ENCODE peak calls at places on chromosomes 6 and 20, in four cellular contexts. X, U, N and K are unnamed samples.

GRCh38 chr6:144736763-144737162 is 451.6 kb downstream of the UTRN start:
- DNase-seq in X (no peak), U (no peak), N (no peak), K (no peak)

GRCh38 chr6:110953633-110954303 is 4.7 kb upstream of the GTF3C6 start:
- DNase-seq in U (no peak), X (no peak), N (no peak), K (no peak)

GRCh38 chr6:46042355-46042999 is 26.8 kb upstream of the CLIC5 start:
- DNase-seq in X (peak), U (no peak), N (peak), K (peak)

GRCh38 chr6:154745243-154745642 is 12.0 kb downstream of the SCAF8 start:
- DNase-seq in X (no peak), U (no peak), N (no peak), K (no peak)

GRCh38 chr20:31710423-31711250 is 12.0 kb downstream of the BCL2L1 start:
- DNase-seq in U (no peak), N (no peak), X (no peak), K (no peak)

GRCh38 chr6:139402935-139403386 is 28.5 kb upstream of the CITED2 start:
- DNase-seq in X (no peak), U (no peak), N (peak), K (no peak)

GRCh38 chr6:111724505-111724904 is 118.8 kb upstream of the TRAF3IP2 start:
- DNase-seq in U (no peak), N (no peak), X (no peak), K (no peak)

GRCh38 chr6:161264181-161264580 is 9.7 kb downstream of the AGPAT4 start:
- DNase-seq in N (no peak), X (no peak), U (no peak), K (no peak)

GRCh38 chr20:47459344-47460073 is 42.2 kb upstream of the NCOA3 start:
- DNase-seq in X (no peak), U (no peak), N (no peak), K (no peak)

GRCh38 chr6:80605165-80605989 is 498.9 kb downstream of the BCKDHB start:
- DNase-seq in X (no peak), U (peak), N (peak), K (no peak)

GRCh38 chr6:142952614-142953013 is 7.6 kb upstream of the HIVEP2 start:
- DNase-seq in N (no peak), X (no peak), U (no peak), K (peak)

GRCh38 chr6:46491201-46491788 is at the start of gene RCAN2:
- DNase-seq in N (peak), U (peak), X (peak), K (peak)

GRCh38 chr6:108309844-108310243 is 15.0 kb downstream of the AFG1L start:
- DNase-seq in X (no peak), U (no peak), N (no peak), K (no peak)

GRCh38 chr6:157823523-157824370 is 701 bp downstream of the SNX9 start:
- DNase-seq in U (peak), X (peak), N (peak), K (peak)
- TF ChIP-seq CTCF in U (peak), X (no peak), N (no peak), K (no peak)

DNA sequence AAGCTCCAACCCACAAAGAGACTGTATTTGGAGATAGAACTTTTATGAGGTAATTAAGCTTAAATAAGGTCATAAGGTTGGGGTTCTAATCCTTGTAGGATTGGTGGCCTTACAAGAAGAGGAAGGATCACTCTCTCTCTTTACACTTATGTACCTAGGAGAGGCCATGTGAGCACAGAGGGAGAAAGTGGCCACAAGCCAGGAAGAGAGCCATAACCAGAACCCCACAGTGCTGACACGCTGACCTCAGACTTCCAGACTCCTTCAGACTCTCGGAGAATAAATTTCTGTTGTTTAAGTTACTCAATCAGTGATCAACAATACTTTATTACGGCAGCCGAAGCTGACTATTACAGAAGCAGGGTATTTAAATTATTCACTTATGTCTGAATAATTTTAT is 430.5 kb upstream of the EPHA7 start:
- DNase-seq in N (no peak), U (no peak), X (no peak), K (no peak)
- TF ChIP-seq CTCF in N (no peak), U (no peak), X (no peak), K (no peak)

GRCh38 chr6:25907475-25908014 is 22.9 kb downstream of the SLC17A2 start:
- DNase-seq in N (no peak), U (no peak), X (no peak), K (no peak)
- TF ChIP-seq CTCF in N (no peak), U (no peak), X (no peak), K (no peak)

DNA sequence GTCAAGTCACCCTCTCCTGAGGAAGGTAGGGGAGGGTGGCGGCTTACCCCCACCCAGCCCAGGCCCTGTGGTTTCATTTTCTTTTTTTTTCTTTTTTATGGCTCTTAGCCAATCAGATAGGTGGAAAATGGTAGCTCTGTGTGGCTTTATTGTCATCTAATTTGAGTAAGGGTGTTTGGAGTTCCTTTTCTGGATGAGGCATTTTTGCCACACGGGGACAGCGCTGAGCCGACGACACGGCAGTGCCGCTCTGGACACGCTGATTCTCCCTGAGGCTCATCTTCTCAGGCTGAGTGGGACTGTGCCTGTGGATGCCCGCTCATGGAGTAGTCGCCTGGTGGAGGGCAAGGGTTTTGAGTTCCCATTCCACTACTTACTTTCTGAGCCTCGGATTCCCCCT is 37.6 kb upstream of the ANGPT4 start:
- DNase-seq in X (no peak), U (no peak), N (no peak), K (no peak)
- TF ChIP-seq CTCF in X (no peak), U (peak), N (peak), K (no peak)

GRCh38 chr20:11270566-11270965 is 596.8 kb upstream of the JAG1 start:
- DNase-seq in U (no peak), N (no peak), X (no peak), K (no peak)

GRCh38 chr20:11267762-11268335 is 594.0 kb upstream of the JAG1 start:
- DNase-seq in X (no peak), N (peak), U (no peak), K (no peak)

GRCh38 chr20:11274137-11274536 is 600.3 kb upstream of the JAG1 start:
- DNase-seq in U (no peak), X (peak), N (peak), K (no peak)

GRCh38 chr20:11271920-11272594 is 598.3 kb upstream of the JAG1 start:
- DNase-seq in N (no peak), X (no peak), U (no peak), K (no peak)

DNA sequence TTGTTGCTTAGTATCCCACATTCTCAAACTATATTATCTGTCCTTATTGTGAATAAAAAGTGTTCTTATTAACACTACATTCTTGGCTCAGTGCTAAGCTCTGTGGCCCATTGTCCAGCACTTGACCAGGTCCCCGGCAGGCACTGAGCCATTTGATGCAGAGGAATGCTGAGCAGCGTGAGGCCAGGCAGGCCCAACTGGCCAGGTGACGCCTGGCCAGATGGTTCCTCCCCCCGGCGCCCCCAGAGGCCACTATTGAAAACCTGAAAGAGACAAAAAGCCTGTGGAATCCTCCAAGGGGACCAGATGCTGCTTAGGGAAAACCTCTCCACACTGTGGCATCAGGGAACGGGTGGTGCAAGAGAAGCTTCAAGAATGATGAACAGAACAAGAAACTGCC is 597.5 kb upstream of the JAG1 start:
- DNase-seq in U (no peak), N (no peak), X (peak), K (no peak)
- TF ChIP-seq CTCF in U (peak), N (no peak), X (no peak), K (no peak)

DNA sequence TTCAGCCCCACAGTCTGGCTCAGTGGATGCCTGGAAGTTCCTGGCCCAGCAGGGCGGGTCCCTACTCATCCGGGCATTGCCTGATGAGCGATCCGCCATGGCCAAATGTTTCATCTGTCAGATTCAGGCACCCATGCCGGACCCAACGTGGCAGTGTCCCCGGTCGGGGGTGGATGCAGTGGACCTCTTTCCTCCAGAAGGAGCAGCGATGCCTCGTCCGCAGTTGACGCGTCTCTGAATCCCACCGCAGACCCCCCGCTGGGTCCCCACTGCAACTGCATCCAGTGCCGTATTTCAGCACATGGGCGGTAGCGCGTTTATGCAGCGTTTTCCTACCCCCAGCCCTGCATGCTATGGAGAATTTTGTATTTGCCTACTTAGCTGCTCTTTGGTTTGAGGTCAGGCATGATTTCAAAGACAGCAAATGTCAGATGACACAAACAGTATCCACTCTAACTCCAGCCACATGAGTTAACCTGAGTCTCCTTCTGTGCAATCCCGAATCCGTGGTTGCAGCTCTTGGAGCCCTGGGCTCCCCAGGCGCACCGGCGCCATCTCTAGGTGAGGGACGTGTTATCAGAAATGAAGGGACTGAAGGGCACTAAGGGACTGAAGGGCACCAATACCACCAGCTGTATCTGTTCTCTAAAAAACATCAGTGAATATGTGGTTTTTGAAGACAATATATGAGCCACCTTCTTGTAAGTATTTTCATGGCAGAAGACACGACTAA is 72.6 kb upstream of the THBS2 start:
- DNase-seq in X (no peak), N (peak), U (no peak), K (peak)
- TF ChIP-seq CTCF in X (no peak), N (peak), U (no peak), K (no peak)

DNA sequence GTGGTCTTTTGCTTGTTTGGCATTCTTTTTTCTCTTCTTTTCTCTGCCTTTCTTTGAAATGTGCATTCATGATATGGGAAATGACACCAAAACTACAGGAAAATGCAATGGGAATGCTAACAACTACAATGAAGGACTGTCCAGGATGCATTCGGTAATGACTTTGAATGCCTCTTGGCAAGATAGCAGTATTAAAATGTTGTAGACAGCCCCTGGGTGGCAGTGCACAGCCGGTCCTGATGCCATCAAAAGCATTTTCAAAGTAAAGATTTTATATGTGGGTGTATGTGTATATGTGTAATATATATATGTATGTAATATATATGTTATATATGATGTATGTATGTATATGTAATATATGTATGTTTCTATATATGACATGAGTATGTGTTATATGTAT is 218.9 kb upstream of the MMS22L start:
- DNase-seq in N (no peak), U (no peak), X (no peak), K (no peak)
- TF ChIP-seq CTCF in N (no peak), U (no peak), X (no peak), K (no peak)

GRCh38 chr20:2671977-2672376 is 8.0 kb upstream of the IDH3B start:
- DNase-seq in N (no peak), U (no peak), X (no peak), K (no peak)
- TF ChIP-seq CTCF in N (peak), U (no peak), X (no peak), K (no peak)

DNA sequence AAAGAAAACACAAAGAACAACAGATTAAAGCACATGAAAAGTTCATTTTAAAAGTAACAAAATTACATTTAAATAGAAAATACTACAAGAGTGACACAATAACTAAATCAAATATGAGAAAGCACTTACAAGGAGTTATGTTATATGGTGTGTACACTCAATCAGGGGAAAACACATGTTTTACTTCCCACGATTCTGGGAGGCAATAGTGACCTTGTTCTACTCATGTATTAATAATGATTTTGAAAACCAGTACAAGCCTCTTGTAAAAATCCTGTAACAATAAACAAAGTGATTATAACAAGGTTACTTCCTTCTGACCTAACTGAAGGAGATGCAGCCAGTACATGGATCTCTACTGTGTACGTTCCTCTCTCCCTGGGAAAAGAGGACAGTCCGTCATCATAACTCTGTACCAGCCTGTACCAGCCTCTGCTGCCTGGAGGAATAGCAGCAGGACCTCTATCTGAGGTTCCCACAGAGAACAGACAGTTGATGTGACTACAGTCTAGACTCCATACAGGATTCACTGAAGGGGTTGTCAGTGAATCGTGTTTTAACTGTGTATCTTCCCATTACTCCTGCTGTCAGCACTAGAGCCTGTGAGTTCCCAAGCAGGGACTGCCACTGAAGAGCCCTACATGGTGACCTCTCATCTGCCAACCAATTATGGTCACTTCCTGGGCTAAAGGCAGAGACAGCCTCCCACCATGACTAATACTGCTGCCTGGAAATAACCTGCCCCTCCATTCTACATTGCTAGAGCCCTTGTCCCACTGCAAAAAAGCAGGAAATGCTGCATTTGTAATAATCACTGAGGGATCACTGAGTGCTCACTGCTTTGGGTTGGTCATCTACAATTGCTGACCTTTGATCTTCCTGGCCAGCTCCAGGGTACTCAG is 149.7 kb downstream of the KIF16B start:
- DNase-seq in N (peak), U (no peak), X (no peak), K (no peak)
- TF ChIP-seq CTCF in N (no peak), U (no peak), X (no peak), K (no peak)

GRCh38 chr6:130377371-130377770 is 11.6 kb downstream of the TMEM200A start:
- DNase-seq in U (no peak), N (no peak), X (no peak), K (no peak)

GRCh38 chr6:130381459-130382380 is 15.9 kb downstream of the TMEM200A start:
- DNase-seq in U (no peak), N (no peak), X (no peak), K (peak)

GRCh38 chr6:130376921-130377320 is 11.1 kb downstream of the TMEM200A start:
- DNase-seq in X (no peak), N (peak), U (no peak), K (no peak)

GRCh38 chr6:130381012-130381411 is 15.2 kb downstream of the TMEM200A start:
- DNase-seq in U (no peak), N (no peak), X (no peak), K (no peak)

GRCh38 chr6:130377911-130378310 is 12.1 kb downstream of the TMEM200A start:
- DNase-seq in N (no peak), U (no peak), X (no peak), K (no peak)
- TF ChIP-seq CTCF in N (no peak), U (no peak), X (no peak), K (no peak)